ENCODE peak calls at places on chromosomes 3 and 15, in nine cellular contexts. B is fibroblast of the aortic adventitia, Z is cardiac fibroblast, H is GM12865, E is body of pancreas, W is heart right ventricle, U is right lobe of liver, N is GM06990, Y is fibroblast of lung. X is an unnamed sample.

GRCh38 chr3:124217542-124217941 is 225.6 kb upstream of the ROPN1 start:
- DNase-seq in B (peak), Z (peak), H (peak), E (peak), W (peak), U (peak), N (peak), Y (peak), X (peak)

GRCh38 chr3:60917136-60917535 is 334.1 kb downstream of the FHIT start:
- DNase-seq in B (no peak), Z (no peak), H (no peak), E (peak), W (peak), U (no peak), N (no peak), Y (no peak), X (no peak)

GRCh38 chr15:48469271-48469670 is 138.0 kb downstream of the DUT start:
- DNase-seq in B (peak), Z (no peak), H (no peak), E (no peak), W (no peak), U (no peak), N (no peak), Y (peak), X (no peak)

GRCh38 chr15:40937762-40938529 is 8.8 kb downstream of the DLL4 start:
- DNase-seq in B (no peak), Z (no peak), H (peak), E (no peak), W (peak), U (no peak), N (no peak), Y (no peak), X (no peak)

GRCh38 chr15:69983696-69984265 is 113.9 kb downstream of the TLE3 start:
- DNase-seq in B (no peak), Z (no peak), H (no peak), E (no peak), W (no peak), U (no peak), N (no peak), Y (peak), X (peak)

GRCh38 chr3:177421176-177421782 is 224.0 kb upstream of the TBL1XR1 start:
- DNase-seq in B (no peak), Z (no peak), H (no peak), E (no peak), W (no peak), U (no peak), N (no peak), Y (no peak), X (no peak)

GRCh38 chr3:72165337-72165736 is 380.4 kb upstream of the PROK2 start:
- DNase-seq in B (peak), Z (no peak), H (no peak), E (no peak), W (no peak), U (no peak), N (no peak), Y (peak), X (no peak)

GRCh38 chr15:92921215-92922131 is 21.3 kb downstream of the CHD2 start:
- DNase-seq in B (peak), Z (no peak), H (no peak), E (peak), W (no peak), U (no peak), N (no peak), Y (peak), X (no peak)

GRCh38 chr3:94776401-94776915 is 713.6 kb downstream of the NSUN3 start:
- DNase-seq in B (no peak), Z (no peak), H (no peak), E (peak), W (no peak), U (no peak), N (no peak), Y (no peak), X (no peak)

GRCh38 chr15:73633111-73633990 is at the start of gene NPTN:
- DNase-seq in B (peak), Z (peak), H (peak), E (peak), W (peak), U (peak), N (peak), Y (peak), X (peak)

GRCh38 chr3:127339943-127340861 is 52.4 kb upstream of the PRR20G start:
- DNase-seq in B (no peak), Z (no peak), H (peak), E (no peak), W (no peak), U (no peak), N (no peak), Y (no peak), X (no peak)

GRCh38 chr3:164679245-164679644 is 399.1 kb downstream of the SI start:
- DNase-seq in B (no peak), Z (no peak), H (no peak), E (no peak), W (no peak), U (no peak), N (no peak), Y (no peak), X (no peak)

GRCh38 chr15:100483370-100483769 is 45.4 kb downstream of the CERS3 start:
- DNase-seq in B (no peak), Z (no peak), H (no peak), E (no peak), W (no peak), U (no peak), N (no peak), Y (no peak), X (no peak)

GRCh38 chr15:94297543-94297942 is 66.2 kb downstream of the MCTP2 start:
- DNase-seq in B (no peak), Z (no peak), H (no peak), E (no peak), W (no peak), U (no peak), N (no peak), Y (no peak), X (no peak)

GRCh38 chr15:88835646-88836045 is 32.4 kb downstream of the ACAN start:
- DNase-seq in B (peak), Z (no peak), H (no peak), E (no peak), W (no peak), U (no peak), N (no peak), Y (peak), X (no peak)

GRCh38 chr3:61464785-61465184 is 96.6 kb upstream of the PTPRG start:
- DNase-seq in B (no peak), Z (peak), H (no peak), E (no peak), W (no peak), U (no peak), N (no peak), Y (no peak), X (no peak)

GRCh38 chr3:166457382-166457781 is 620.2 kb upstream of the BCHE start:
- DNase-seq in B (no peak), Z (no peak), H (no peak), E (no peak), W (no peak), U (no peak), N (no peak), Y (no peak), X (no peak)

GRCh38 chr3:38834110-38834509 is 18.1 kb upstream of the SCN10A start:
- DNase-seq in B (peak), Z (peak), H (no peak), E (no peak), W (peak), U (peak), N (no peak), Y (peak), X (no peak)

GRCh38 chr3:185225523-185225922 is 28.3 kb downstream of the EHHADH start:
- DNase-seq in B (peak), Z (peak), H (no peak), E (no peak), W (no peak), U (no peak), N (no peak), Y (peak), X (peak)

GRCh38 chr15:96330450-96331140 is at the start of gene NR2F2:
- DNase-seq in B (peak), Z (peak), H (peak), E (peak), W (peak), U (peak), N (peak), Y (peak), X (peak)

GRCh38 chr3:51955175-51955892 is at the start of gene GPR62:
- DNase-seq in B (no peak), Z (no peak), H (no peak), E (no peak), W (no peak), U (no peak), N (no peak), Y (no peak), X (no peak)

GRCh38 chr3:127444761-127445160 is 145.8 kb downstream of the TPRA1 start:
- DNase-seq in B (no peak), Z (no peak), H (no peak), E (peak), W (no peak), U (peak), N (no peak), Y (no peak), X (no peak)

GRCh38 chr15:58021332-58022230 is 43.9 kb downstream of the ALDH1A2 start:
- DNase-seq in B (no peak), Z (peak), H (no peak), E (no peak), W (no peak), U (no peak), N (no peak), Y (no peak), X (no peak)

GRCh38 chr3:154730221-154730620 is 300.2 kb upstream of the GPR149 start:
- DNase-seq in B (peak), Z (no peak), H (no peak), E (no peak), W (no peak), U (no peak), N (no peak), Y (no peak), X (peak)
- TF ChIP-seq CTCF in B (no peak), Z (no peak), H (no peak), E (no peak), W (no peak), U (no peak), N (no peak), Y (no peak), X (peak)

DNA sequence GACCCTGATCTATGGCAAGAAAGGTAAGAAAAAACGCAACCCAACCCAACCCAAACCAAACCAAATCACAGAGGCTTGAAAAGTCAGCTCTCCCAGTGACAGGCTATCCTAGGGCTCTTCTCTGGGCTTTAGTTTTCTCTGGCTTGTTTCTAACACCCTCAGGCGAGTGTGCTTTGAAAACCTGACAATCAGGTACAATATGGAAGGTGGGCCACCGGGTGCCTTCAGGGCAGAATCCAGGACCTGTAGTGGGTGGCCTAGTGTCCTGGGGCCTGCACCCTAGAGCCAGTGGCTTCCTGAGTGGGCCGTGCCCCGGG is 46.8 kb downstream of the BHLHE40 start:
- DNase-seq in B (no peak), Z (no peak), H (no peak), E (no peak), W (no peak), U (no peak), N (no peak), Y (no peak), X (no peak)
- H3K4me3 ChIP-seq in B (peak), Z (peak), H (peak), E (no peak), W (peak), U (peak), N (no peak), Y (no peak), X (peak)

DNA sequence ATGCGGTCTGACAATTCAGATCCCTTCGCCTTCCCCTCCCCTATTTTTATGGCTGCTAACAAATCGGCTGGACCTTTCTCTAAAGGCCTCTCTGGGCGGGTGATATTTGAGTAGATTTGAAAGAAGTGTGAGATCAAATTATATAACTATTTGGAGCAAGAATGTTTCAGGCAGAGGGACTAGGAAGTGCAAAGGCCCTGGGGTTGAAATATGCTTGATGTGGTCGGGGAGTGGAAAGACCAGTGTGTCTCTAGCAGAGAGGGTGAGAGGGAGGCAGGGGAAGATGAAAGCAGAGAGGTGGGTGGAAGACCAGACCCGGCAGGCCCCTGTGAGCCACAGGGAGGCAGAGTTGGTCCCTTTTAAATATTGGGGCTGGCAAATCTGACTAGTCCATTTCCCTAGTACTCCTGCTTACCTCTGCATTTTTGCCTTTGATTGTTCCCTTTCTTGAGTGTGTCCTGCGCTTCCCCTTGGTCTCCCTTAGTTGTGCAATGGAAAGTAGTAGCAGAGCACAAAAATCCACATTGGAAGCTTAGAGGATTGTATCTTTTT is 32.3 kb downstream of the SLCO3A1 start:
- DNase-seq in B (no peak), Z (no peak), H (no peak), E (no peak), W (no peak), U (no peak), N (no peak), Y (no peak), X (no peak)
- TF ChIP-seq CTCF in B (no peak), Z (peak), H (no peak), E (no peak), W (no peak), U (peak), N (no peak), Y (no peak), X (peak)

GRCh38 chr3:178835033-178835432 is 236.6 kb downstream of the ZMAT3 start:
- DNase-seq in B (no peak), Z (no peak), H (peak), E (no peak), W (no peak), U (no peak), N (no peak), Y (no peak), X (no peak)

GRCh38 chr3:178845446-178846118 is 226.0 kb downstream of the ZMAT3 start:
- DNase-seq in B (no peak), Z (no peak), H (no peak), E (no peak), W (no peak), U (no peak), N (no peak), Y (peak), X (no peak)

GRCh38 chr3:178840586-178840985 is 231.0 kb downstream of the ZMAT3 start:
- DNase-seq in B (no peak), Z (no peak), H (no peak), E (no peak), W (no peak), U (no peak), N (no peak), Y (no peak), X (no peak)

GRCh38 chr3:178841011-178841410 is 230.6 kb downstream of the ZMAT3 start:
- DNase-seq in B (no peak), Z (no peak), H (no peak), E (no peak), W (no peak), U (no peak), N (no peak), Y (no peak), X (no peak)
- H3K4me3 ChIP-seq in B (no peak), Z (no peak), H (no peak), E (no peak), W (no peak), U (no peak), N (no peak), Y (no peak), X (no peak)

GRCh38 chr3:114803042-114803695 is 343.9 kb downstream of the ZBTB20 start:
- DNase-seq in B (no peak), Z (no peak), H (no peak), E (no peak), W (no peak), U (no peak), N (no peak), Y (peak), X (no peak)

GRCh38 chr3:114804099-114804498 is 343.0 kb downstream of the ZBTB20 start:
- DNase-seq in B (no peak), Z (no peak), H (peak), E (no peak), W (no peak), U (no peak), N (no peak), Y (no peak), X (no peak)

GRCh38 chr3:114796796-114797195 is 350.3 kb downstream of the ZBTB20 start:
- DNase-seq in B (no peak), Z (no peak), H (no peak), E (no peak), W (no peak), U (no peak), N (no peak), Y (no peak), X (no peak)

GRCh38 chr3:114800272-114800671 is 346.8 kb downstream of the ZBTB20 start:
- DNase-seq in B (no peak), Z (no peak), H (no peak), E (no peak), W (no peak), U (no peak), N (no peak), Y (no peak), X (no peak)

GRCh38 chr3:114799789-114800188 is 347.3 kb downstream of the ZBTB20 start:
- DNase-seq in B (no peak), Z (no peak), H (no peak), E (no peak), W (no peak), U (no peak), N (no peak), Y (peak), X (no peak)
- TF ChIP-seq CTCF in B (no peak), Z (no peak), H (no peak), E (no peak), W (no peak), U (no peak), N (no peak), Y (no peak), X (no peak)

DNA sequence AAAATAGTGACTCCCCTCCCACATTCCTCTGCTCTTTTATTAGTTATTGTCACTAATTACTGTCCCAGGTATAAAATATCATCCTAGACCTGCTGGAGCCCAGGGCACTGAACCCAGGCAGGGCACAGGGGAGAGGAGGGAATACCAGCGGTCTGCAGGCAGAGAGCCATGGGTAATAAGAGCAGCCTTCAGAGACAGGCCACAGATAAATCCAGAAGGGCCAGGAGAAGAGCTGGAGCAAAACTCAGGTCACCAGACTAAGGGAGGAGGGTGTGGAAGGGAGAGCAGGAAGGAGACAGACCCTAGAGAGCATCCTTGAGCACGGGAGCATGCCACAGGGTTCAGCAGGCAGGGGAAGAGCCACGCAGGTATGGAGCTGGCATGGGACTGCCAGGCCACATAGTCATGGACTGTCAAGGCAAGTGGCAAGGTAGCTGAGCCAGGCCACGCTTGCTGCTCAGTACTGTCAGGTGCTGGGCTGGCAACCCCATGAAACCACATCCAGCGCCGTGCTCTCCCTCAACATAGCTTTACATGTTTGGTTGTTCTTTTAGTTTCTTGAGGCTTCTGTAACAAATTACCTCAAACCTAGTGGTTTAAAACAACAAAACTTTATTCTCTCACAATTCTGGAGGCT is 15.6 kb upstream of the CAPN3 start:
- DNase-seq in B (no peak), Z (no peak), H (no peak), E (no peak), W (no peak), U (no peak), N (no peak), Y (no peak), X (no peak)
- H3K4me3 ChIP-seq in B (no peak), Z (no peak), H (no peak), E (no peak), W (no peak), U (no peak), N (no peak), Y (no peak), X (no peak)

X was measured in retinal pigment epithelial cell.